ENCODE peak calls at places on chromosomes 3 and 15, in four cellular contexts. One of them, this sample, is unnamed.

GRCh38 chr3:14137004-14137403 is 12.2 kb downstream of the TMEM43 start:
- DNase-seq in stimulated activated CD4-positive, alpha-beta T cell treated with anti-CD3 and anti-CD28 coated beads, Interleukin-15, amount 100 ng/mL, for 1 hour: no peak
- DNase-seq in SHP77: no peak
- DNase-seq in OCI-LY7: no peak
- DNase-seq in this sample: no peak

GRCh38 chr3:124266517-124266916 is 274.6 kb upstream of the ROPN1 start:
- DNase-seq in OCI-LY7: no peak
- DNase-seq in stimulated activated CD4-positive, alpha-beta T cell treated with anti-CD3 and anti-CD28 coated beads, Interleukin-15, amount 100 ng/mL, for 1 hour: no peak
- DNase-seq in SHP77: peak; percentile 23
- DNase-seq in this sample: no peak

GRCh38 chr15:31236184-31237041 is 90.2 kb upstream of the KLF13 start:
- DNase-seq in SHP77: peak; percentile 87
- DNase-seq in stimulated activated CD4-positive, alpha-beta T cell treated with anti-CD3 and anti-CD28 coated beads, Interleukin-15, amount 100 ng/mL, for 1 hour: no peak
- DNase-seq in OCI-LY7: peak; percentile 80
- DNase-seq in this sample: no peak

GRCh38 chr3:184016169-184016570 is 1.5 kb downstream of the ABCC5 start:
- DNase-seq in SHP77: peak; percentile 2
- DNase-seq in stimulated activated CD4-positive, alpha-beta T cell treated with anti-CD3 and anti-CD28 coated beads, Interleukin-15, amount 100 ng/mL, for 1 hour: no peak
- DNase-seq in OCI-LY7: no peak
- DNase-seq in this sample: no peak

GRCh38 chr3:100030346-100030745 is 84.0 kb downstream of the FILIP1L start:
- DNase-seq in SHP77: no peak
- DNase-seq in OCI-LY7: no peak
- DNase-seq in stimulated activated CD4-positive, alpha-beta T cell treated with anti-CD3 and anti-CD28 coated beads, Interleukin-15, amount 100 ng/mL, for 1 hour: no peak
- DNase-seq in this sample: no peak

GRCh38 chr15:49187537-49188245 is 17.6 kb downstream of the GALK2 start:
- DNase-seq in OCI-LY7: no peak
- DNase-seq in SHP77: no peak
- DNase-seq in stimulated activated CD4-positive, alpha-beta T cell treated with anti-CD3 and anti-CD28 coated beads, Interleukin-15, amount 100 ng/mL, for 1 hour: no peak
- DNase-seq in this sample: no peak

GRCh38 chr3:47108546-47108945 is 55.4 kb downstream of the SETD2 start:
- DNase-seq in OCI-LY7: no peak
- DNase-seq in stimulated activated CD4-positive, alpha-beta T cell treated with anti-CD3 and anti-CD28 coated beads, Interleukin-15, amount 100 ng/mL, for 1 hour: no peak
- DNase-seq in SHP77: no peak
- DNase-seq in this sample: no peak

GRCh38 chr3:15029625-15030024 is 35.5 kb downstream of the MRPS25 start:
- DNase-seq in OCI-LY7: no peak
- DNase-seq in stimulated activated CD4-positive, alpha-beta T cell treated with anti-CD3 and anti-CD28 coated beads, Interleukin-15, amount 100 ng/mL, for 1 hour: no peak
- DNase-seq in SHP77: no peak
- DNase-seq in this sample: no peak

GRCh38 chr3:10813425-10813824 is 2.6 kb upstream of the SLC6A11 start:
- DNase-seq in OCI-LY7: no peak
- DNase-seq in stimulated activated CD4-positive, alpha-beta T cell treated with anti-CD3 and anti-CD28 coated beads, Interleukin-15, amount 100 ng/mL, for 1 hour: no peak
- DNase-seq in SHP77: no peak
- DNase-seq in this sample: no peak

GRCh38 chr3:101351834-101352233 is 31.5 kb upstream of the IMPG2 start:
- DNase-seq in OCI-LY7: no peak
- DNase-seq in SHP77: no peak
- DNase-seq in stimulated activated CD4-positive, alpha-beta T cell treated with anti-CD3 and anti-CD28 coated beads, Interleukin-15, amount 100 ng/mL, for 1 hour: no peak
- DNase-seq in this sample: no peak

GRCh38 chr15:91530951-91531582 is 322.4 kb upstream of the SLCO3A1 start:
- DNase-seq in stimulated activated CD4-positive, alpha-beta T cell treated with anti-CD3 and anti-CD28 coated beads, Interleukin-15, amount 100 ng/mL, for 1 hour: no peak
- DNase-seq in OCI-LY7: no peak
- DNase-seq in SHP77: no peak
- DNase-seq in this sample: no peak

GRCh38 chr3:187994221-187995085 is 159.5 kb upstream of the LPP start:
- DNase-seq in stimulated activated CD4-positive, alpha-beta T cell treated with anti-CD3 and anti-CD28 coated beads, Interleukin-15, amount 100 ng/mL, for 1 hour: no peak
- DNase-seq in SHP77: no peak
- DNase-seq in OCI-LY7: no peak
- DNase-seq in this sample: no peak

GRCh38 chr3:45524605-45525004 is 69.9 kb upstream of the LIMD1 start:
- DNase-seq in OCI-LY7: no peak
- DNase-seq in stimulated activated CD4-positive, alpha-beta T cell treated with anti-CD3 and anti-CD28 coated beads, Interleukin-15, amount 100 ng/mL, for 1 hour: no peak
- DNase-seq in SHP77: no peak
- DNase-seq in this sample: no peak

GRCh38 chr3:88879905-88880304 is 227.5 kb upstream of the EPHA3 start:
- DNase-seq in OCI-LY7: no peak
- DNase-seq in stimulated activated CD4-positive, alpha-beta T cell treated with anti-CD3 and anti-CD28 coated beads, Interleukin-15, amount 100 ng/mL, for 1 hour: no peak
- DNase-seq in SHP77: no peak
- DNase-seq in this sample: no peak

This sample was measured in esophagus squamous epithelium.